ENCODE peak calls at places on chromosomes 12 and 14, in nine cellular contexts. J is suprapubic skin, A is A549, M is ovary, Y is GM12878, C is tibial nerve, F is H1, I is sigmoid colon, S is HepG2. N is an unnamed sample. For H3K9me3, the result is how much of the 10 kb centered on the place peaks cover.

GRCh38 chr14:104562606-104563005 is 17.0 kb upstream of the C14orf180 start:
- DNase-seq in J (no peak), A (no peak), S (no peak), F (no peak), I (no peak), Y (no peak), C (no peak), M (no peak), N (no peak)

GRCh38 chr12:135127-135526 is 68.6 kb downstream of the IQSEC3 start:
- DNase-seq in A (no peak), F (no peak), I (no peak), J (no peak), M (no peak), C (no peak), S (no peak), Y (no peak), N (no peak)

GRCh38 chr14:32397871-32398640 is 69.0 kb downstream of the AKAP6 start:
- DNase-seq in M (no peak), Y (no peak), I (no peak), C (no peak), A (peak), S (no peak), F (no peak), J (no peak), N (no peak)

GRCh38 chr12:65720136-65720535 is 104.1 kb upstream of the HMGA2 start:
- DNase-seq in A (no peak), C (no peak), S (no peak), F (no peak), Y (no peak), J (no peak), M (no peak), I (no peak), N (no peak)

GRCh38 chr14:92880851-92881250 is 42.1 kb upstream of the CHGA start:
- DNase-seq in Y (no peak), F (peak), S (peak), J (no peak), A (peak), M (no peak), I (no peak), C (no peak), N (no peak)

GRCh38 chr12:67827820-67828383 is 161.3 kb upstream of the IFNG-AS1 start:
- DNase-seq in I (peak), F (no peak), Y (no peak), S (no peak), C (no peak), M (peak), A (peak), J (no peak), N (no peak)

GRCh38 chr12:50635356-50635755 is 128.5 kb upstream of the ATF1 start:
- DNase-seq in C (no peak), I (no peak), Y (no peak), A (no peak), M (no peak), S (no peak), F (no peak), J (no peak), N (peak)

GRCh38 chr12:89469361-89469760 is 55.2 kb downstream of the GALNT4 start:
- DNase-seq in M (no peak), Y (no peak), I (no peak), J (no peak), F (no peak), S (no peak), A (no peak), C (no peak), N (no peak)

GRCh38 chr14:100532916-100533630 is 54.1 kb downstream of the BEGAIN start:
- DNase-seq in M (peak), I (peak), Y (no peak), S (no peak), J (peak), F (no peak), A (no peak), C (peak), N (peak)

GRCh38 chr14:95895720-95896119 is 19.1 kb downstream of the TUNAR start:
- DNase-seq in I (no peak), F (peak), Y (no peak), M (no peak), J (no peak), A (peak), C (no peak), S (peak), N (peak)

GRCh38 chr12:20487519-20487918 is 119.2 kb downstream of the PDE3A start:
- DNase-seq in M (no peak), Y (no peak), J (no peak), C (no peak), A (no peak), S (no peak), I (no peak), F (no peak), N (no peak)

GRCh38 chr12:1930816-1931597 is 12.6 kb upstream of the CACNA2D4 start:
- DNase-seq in J (no peak), C (no peak), A (no peak), I (peak), F (no peak), S (no peak), Y (no peak), M (no peak), N (peak)

GRCh38 chr14:93079865-93080403 is 35.8 kb downstream of the ITPK1 start:
- DNase-seq in A (no peak), F (no peak), C (no peak), J (no peak), I (no peak), Y (no peak), M (no peak), S (no peak), N (no peak)

GRCh38 chr12:31756977-31757420 is 28.2 kb upstream of the AMN1 start:
- DNase-seq in A (peak), I (no peak), M (no peak), F (no peak), S (peak), J (no peak), C (no peak), Y (no peak), N (peak)

GRCh38 chr12:109477185-109477962 is at the start of the genes KCTD10 and UBE3B:
- DNase-seq in A (peak), Y (peak), C (peak), J (peak), S (peak), I (peak), F (no peak), M (peak), N (peak)

GRCh38 chr12:80593766-80594165 is 113.7 kb upstream of the MYF6 start:
- DNase-seq in M (no peak), C (no peak), S (no peak), I (no peak), F (no peak), A (no peak), J (no peak), Y (no peak), N (no peak)

GRCh38 chr12:57735198-57735855 is 3.2 kb downstream of the AGAP2 start:
- DNase-seq in C (no peak), J (peak), S (peak), Y (no peak), A (no peak), M (no peak), I (no peak), F (no peak), N (no peak)

GRCh38 chr14:71262466-71262865 is 355.2 kb downstream of the PCNX1 start:
- DNase-seq in C (no peak), A (no peak), M (no peak), F (no peak), Y (no peak), J (no peak), S (no peak), I (no peak), N (no peak)

GRCh38 chr12:7989827-7990491 is 42.6 kb upstream of the FOXJ2 start:
- DNase-seq in I (no peak), F (no peak), M (no peak), J (peak), S (no peak), A (no peak), Y (no peak), C (no peak), N (peak)

GRCh38 chr14:95497561-95498011 is 18.9 kb downstream of the SYNE3 start:
- DNase-seq in S (no peak), M (no peak), F (no peak), I (no peak), C (no peak), A (no peak), J (no peak), Y (no peak), N (no peak)

GRCh38 chr14:83085725-83086124 is 1552.1 kb upstream of the SEL1L start:
- DNase-seq in Y (no peak), S (no peak), C (no peak), I (no peak), M (no peak), F (no peak), J (no peak), A (no peak), N (no peak)

GRCh38 chr14:89707086-89707485 is 247.4 kb downstream of the EFCAB11 start:
- DNase-seq in J (no peak), M (no peak), S (no peak), I (no peak), F (no peak), Y (no peak), A (no peak), C (no peak), N (no peak)

GRCh38 chr12:100213016-100213891 is 12.6 kb downstream of the ACTR6 start:
- DNase-seq in I (no peak), M (no peak), C (no peak), S (peak), Y (no peak), A (no peak), F (no peak), J (no peak), N (no peak)

GRCh38 chr12:52552681-52553195 is at the start of gene KRT71:
- DNase-seq in A (no peak), I (no peak), Y (no peak), M (no peak), J (no peak), S (no peak), C (no peak), F (no peak), N (no peak)

GRCh38 chr12:25583545-25583944 is 30.5 kb upstream of the LMNTD1 start:
- DNase-seq in C (no peak), I (no peak), Y (no peak), M (peak), A (peak), F (peak), S (no peak), J (no peak), N (no peak)

GRCh38 chr12:101906226-101906625 is 28.8 kb downstream of the DRAM1 start:
- DNase-seq in A (no peak), F (no peak), M (no peak), C (no peak), Y (no peak), J (no peak), I (no peak), S (no peak), N (peak)

GRCh38 chr12:101902641-101903040 is 25.3 kb downstream of the DRAM1 start:
- DNase-seq in C (no peak), M (no peak), Y (no peak), A (no peak), I (no peak), F (no peak), J (no peak), S (no peak), N (no peak)

DNA sequence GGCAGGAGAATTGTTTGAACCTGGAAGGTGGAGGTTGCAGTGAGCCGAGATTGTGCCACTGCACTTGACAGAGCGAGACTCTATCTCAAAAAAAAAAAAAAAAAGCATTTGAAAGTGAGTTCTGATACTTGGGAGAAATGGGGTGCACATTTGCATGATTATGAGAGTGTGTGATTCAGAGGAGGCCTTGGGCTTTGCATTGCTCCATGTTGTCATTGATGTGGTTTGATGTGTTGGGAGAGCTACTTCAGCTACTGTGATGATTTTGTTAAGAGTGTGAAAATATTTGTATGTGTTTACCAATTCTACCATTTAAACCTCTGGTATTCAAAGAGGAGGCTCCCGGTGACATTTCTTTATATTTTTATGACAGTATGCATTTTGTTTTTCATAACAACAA is 24.4 kb downstream of the DRAM1 start:
- DNase-seq in M (no peak), I (no peak), F (no peak), A (no peak), Y (no peak), J (no peak), C (no peak), S (no peak), N (no peak)
- H3K9me3 ChIP-seq in M (under half), I (under half), F (under half), A (under half), Y (under half), J (under half), C (under half), S (under half), N (under half)

DNA sequence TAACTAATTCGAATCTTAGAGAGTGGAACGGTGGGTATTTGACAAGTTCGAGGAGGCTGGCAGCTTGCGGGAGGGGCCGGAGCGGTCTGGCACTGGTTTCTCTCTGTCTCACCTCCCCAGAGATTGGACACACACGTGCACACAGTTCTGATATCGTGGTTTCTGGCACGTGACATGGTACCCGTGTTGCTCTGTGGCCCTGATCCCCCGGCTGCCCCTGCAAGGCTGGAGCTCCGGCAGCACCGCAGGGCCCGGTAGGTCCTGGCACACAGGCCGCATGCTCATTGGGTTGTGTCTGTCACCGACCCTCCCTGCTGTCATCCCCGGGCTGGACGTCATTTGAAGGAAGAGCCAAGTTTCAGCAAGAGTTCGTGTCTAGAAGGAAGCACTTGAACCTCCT is 82.7 kb downstream of the PPP2R5C start:
- DNase-seq in Y (no peak), S (no peak), C (no peak), A (no peak), J (no peak), F (no peak), M (no peak), I (no peak), N (no peak)
- TF ChIP-seq EP300 in Y (no peak), S (no peak), C (no peak), A (no peak), J (no peak), F (no peak), M (no peak), I (no peak), N (no peak)

DNA sequence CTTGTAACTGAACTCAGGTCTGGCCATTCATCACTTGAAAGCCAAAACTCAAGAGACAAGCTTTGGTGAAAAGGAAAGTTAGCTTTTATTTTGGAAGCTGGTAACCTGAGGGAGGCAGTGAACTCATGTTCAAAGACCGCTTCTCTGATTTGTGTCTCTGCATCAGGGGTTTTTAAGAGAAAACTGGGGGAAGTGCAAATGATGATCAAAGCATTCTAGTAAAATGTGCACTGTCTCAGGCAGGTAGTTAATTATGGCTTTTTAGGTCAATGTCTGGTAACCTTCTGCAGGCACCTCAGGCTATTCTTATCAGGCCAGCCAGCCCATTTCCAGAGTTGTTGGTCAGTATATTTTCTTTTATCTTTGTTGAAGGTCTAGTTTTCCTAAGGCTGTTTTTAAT is 162.2 kb downstream of the SYT10 start:
- DNase-seq in M (no peak), I (no peak), C (no peak), J (no peak), S (no peak), A (no peak), Y (no peak), F (no peak), N (no peak)
- H3K27ac ChIP-seq in M (no peak), I (no peak), C (no peak), J (no peak), S (no peak), A (no peak), Y (no peak), F (no peak), N (no peak)

GRCh38 chr14:105899071-105899641 is 372.8 kb downstream of the TMEM121 start:
- DNase-seq in A (no peak), C (no peak), S (no peak), J (no peak), Y (no peak), I (no peak), F (no peak), M (no peak), N (no peak)

GRCh38 chr14:105898482-105899010 is 372.2 kb downstream of the TMEM121 start:
- DNase-seq in I (no peak), F (no peak), S (no peak), C (no peak), A (no peak), J (no peak), M (no peak), Y (no peak), N (no peak)

GRCh38 chr14:105901226-105901625 is 374.8 kb downstream of the TMEM121 start:
- DNase-seq in F (no peak), C (no peak), A (no peak), M (no peak), I (no peak), J (no peak), S (no peak), Y (no peak), N (no peak)

GRCh38 chr14:105900398-105901160 is 374.2 kb downstream of the TMEM121 start:
- DNase-seq in M (no peak), F (no peak), A (no peak), Y (no peak), C (no peak), J (no peak), S (no peak), I (no peak), N (no peak)

DNA sequence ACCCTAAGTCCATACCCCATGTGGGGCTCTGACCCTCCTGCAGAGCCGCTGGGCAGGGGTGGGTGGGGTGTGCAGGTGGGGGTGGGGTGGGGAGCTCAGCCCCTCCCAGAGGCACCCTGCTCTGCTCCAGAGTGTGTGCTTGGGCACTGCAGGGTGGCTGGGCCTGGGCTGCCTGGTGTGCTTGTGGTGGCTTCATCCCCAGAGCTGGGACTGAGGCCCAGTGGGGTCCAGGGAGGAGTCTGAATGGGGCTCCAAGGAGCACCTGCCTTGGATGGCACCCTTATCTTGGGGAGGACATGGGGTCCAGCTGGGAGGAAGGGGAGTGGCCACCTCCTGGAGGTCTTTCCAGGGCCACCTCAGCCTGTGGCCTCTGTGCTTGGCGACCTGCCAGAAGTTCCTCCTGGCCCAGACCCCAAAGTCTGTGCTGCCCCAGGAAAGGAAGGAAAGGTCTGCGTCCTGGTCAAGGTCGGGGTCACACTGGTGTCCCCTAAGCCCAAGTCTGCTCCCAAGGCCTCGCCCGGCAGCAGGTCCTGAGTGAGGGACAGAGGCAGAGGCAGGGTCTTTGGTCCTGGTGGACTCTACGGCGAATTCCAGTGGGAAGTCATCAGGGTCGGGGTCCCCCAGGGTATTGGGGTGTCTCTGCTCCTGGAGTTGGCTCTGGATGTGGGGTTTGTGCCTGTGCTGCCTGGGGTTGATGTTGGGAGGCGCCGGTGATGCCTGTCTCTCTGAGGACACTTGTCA is 373.4 kb downstream of the TMEM121 start:
- DNase-seq in A (no peak), F (no peak), J (no peak), S (no peak), I (no peak), M (no peak), Y (no peak), C (no peak), N (no peak)
- H3K9me3 ChIP-seq in A (under half), F (half or more), J (under half), S (under half), I (under half), M (under half), Y (under half), C (under half), N (under half)

GRCh38 chr12:70176290-70176689 is 66.9 kb upstream of the CNOT2 start:
- DNase-seq in S (no peak), F (no peak), C (no peak), A (no peak), M (no peak), I (no peak), Y (no peak), J (no peak), N (no peak)
- TF ChIP-seq EP300 in S (no peak), F (no peak), C (no peak), A (no peak), M (no peak), I (no peak), Y (no peak), J (no peak), N (no peak)

DNA sequence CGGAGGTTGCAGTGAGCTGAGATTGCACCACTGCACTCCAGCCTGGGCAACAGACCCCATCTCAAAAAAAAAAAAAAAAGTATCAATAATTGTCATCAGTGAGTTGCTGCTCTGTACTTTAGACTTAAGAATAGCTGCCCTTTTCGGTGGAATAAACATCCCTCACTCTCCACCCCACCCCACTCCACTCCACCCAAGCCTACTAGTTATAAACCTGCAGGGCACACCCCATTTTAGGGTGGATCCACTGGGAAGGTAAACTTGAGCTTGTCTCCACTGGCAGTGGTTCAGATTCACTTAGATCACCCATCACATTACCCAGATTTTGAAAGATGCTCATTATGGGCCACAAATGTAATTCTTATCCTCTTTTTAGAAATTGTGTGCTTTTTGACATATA is 106.4 kb downstream of the GPR135 start:
- DNase-seq in J (no peak), C (no peak), S (no peak), M (no peak), A (no peak), F (no peak), Y (no peak), I (no peak), N (no peak)
- H3K27ac ChIP-seq in J (peak), C (peak), S (no peak), M (no peak), A (no peak), F (no peak), Y (no peak), I (peak), N (peak)

DNA sequence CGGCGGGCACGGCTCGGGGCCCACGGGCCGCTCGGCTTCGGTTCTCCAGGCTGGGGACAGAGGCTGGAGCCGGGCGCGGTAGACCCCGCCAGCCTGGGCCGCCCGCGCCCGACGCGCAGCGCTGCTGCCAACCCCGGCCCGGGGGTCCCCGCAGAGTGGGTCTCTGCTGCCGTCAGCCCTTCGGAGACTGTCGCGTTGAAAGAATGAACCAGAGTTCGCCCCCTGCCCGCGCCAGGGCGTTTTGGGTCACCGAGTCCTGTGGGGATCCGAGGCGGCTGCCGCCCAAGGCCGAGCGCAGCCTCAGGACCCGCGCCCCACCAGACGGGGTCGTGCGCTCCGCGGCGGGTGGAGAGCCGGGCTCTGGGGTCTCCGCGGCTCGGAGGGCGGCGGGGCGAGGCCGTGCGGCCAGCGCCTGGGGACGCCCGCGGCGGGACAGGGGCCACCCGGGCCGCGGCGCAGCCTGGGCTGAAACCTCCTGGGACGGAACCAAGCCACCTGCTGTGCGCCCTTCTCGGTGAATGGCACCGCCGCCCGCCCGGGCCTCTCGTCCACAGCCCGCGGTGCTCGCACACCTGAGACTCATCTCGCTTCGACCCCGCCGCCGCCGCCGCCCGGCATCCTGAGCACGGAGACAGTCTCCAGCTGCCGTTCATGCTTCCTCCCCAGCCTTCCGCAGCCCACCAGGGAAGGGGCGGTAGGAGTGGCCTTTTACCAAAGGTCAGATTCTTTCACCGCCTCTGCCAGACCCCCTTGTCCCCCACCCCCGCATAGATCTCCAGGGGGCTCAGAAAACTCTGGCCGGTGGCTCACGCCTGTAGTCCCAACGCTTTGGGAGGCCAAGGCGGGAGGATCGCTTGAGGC is 689 bp downstream of the B3GNT4 start:
- DNase-seq in M (no peak), S (no peak), J (no peak), A (no peak), F (no peak), C (no peak), I (no peak), Y (no peak), N (no peak)
- H3K9me3 ChIP-seq in M (under half), S (under half), J (under half), A (under half), F (under half), C (under half), I (under half), Y (under half), N (under half)

N was measured in stomach.